ENCODE peak calls at places on chromosomes 6 and 20, in nine cellular contexts. One of them, this sample, is unnamed.

GRCh38 chr6:118869350-118869749 is 24.6 kb upstream of the ASF1A start:
- DNase-seq in WTC11: no peak
- DNase-seq in ELR: peak; percentile 85
- DNase-seq in GM18507: no peak
- DNase-seq in CD8-positive, alpha-beta T cell: no peak
- DNase-seq in KBM-7: no peak
- DNase-seq in activated T-cell treated with anti-CD3 and anti-CD28 coated beads for 24 hours: no peak
- DNase-seq in endothelial cell: no peak
- DNase-seq in AG09309: no peak
- DNase-seq in this sample: peak; percentile 63

GRCh38 chr6:47934023-47934422 is 152.2 kb downstream of the OPN5 start:
- DNase-seq in WTC11: peak; percentile 11
- DNase-seq in ELR: no peak
- DNase-seq in GM18507: no peak
- DNase-seq in CD8-positive, alpha-beta T cell: no peak
- DNase-seq in KBM-7: peak; percentile 29
- DNase-seq in activated T-cell treated with anti-CD3 and anti-CD28 coated beads for 24 hours: no peak
- DNase-seq in endothelial cell: peak; percentile 49
- DNase-seq in AG09309: no peak
- DNase-seq in this sample: no peak

GRCh38 chr6:147941143-147941542 is 401.5 kb upstream of the SASH1 start:
- DNase-seq in WTC11: peak; percentile 14
- DNase-seq in ELR: no peak
- DNase-seq in GM18507: no peak
- DNase-seq in CD8-positive, alpha-beta T cell: no peak
- DNase-seq in KBM-7: no peak
- DNase-seq in activated T-cell treated with anti-CD3 and anti-CD28 coated beads for 24 hours: no peak
- DNase-seq in endothelial cell: no peak
- DNase-seq in AG09309: peak; percentile 27
- DNase-seq in this sample: no peak

GRCh38 chr6:28161410-28162079 is 19.9 kb downstream of the ZKSCAN8 start:
- DNase-seq in WTC11: peak; percentile 93
- DNase-seq in ELR: peak; percentile 68
- DNase-seq in GM18507: peak; percentile 76
- DNase-seq in CD8-positive, alpha-beta T cell: peak; percentile 76
- DNase-seq in KBM-7: peak; percentile 95
- DNase-seq in activated T-cell treated with anti-CD3 and anti-CD28 coated beads for 24 hours: peak; percentile 86
- DNase-seq in endothelial cell: peak; percentile 57
- DNase-seq in AG09309: no peak
- DNase-seq in this sample: no peak

GRCh38 chr6:159463440-159463839 is 229.6 kb downstream of the SOD2 start:
- DNase-seq in WTC11: no peak
- DNase-seq in ELR: peak; percentile 38
- DNase-seq in GM18507: no peak
- DNase-seq in CD8-positive, alpha-beta T cell: no peak
- DNase-seq in KBM-7: peak; percentile 31
- DNase-seq in activated T-cell treated with anti-CD3 and anti-CD28 coated beads for 24 hours: no peak
- DNase-seq in endothelial cell: no peak
- DNase-seq in AG09309: no peak
- DNase-seq in this sample: no peak

GRCh38 chr6:134822920-134823430 is 126.9 kb downstream of the ALDH8A1 start:
- DNase-seq in WTC11: peak; percentile 57
- DNase-seq in ELR: peak; percentile 92
- DNase-seq in GM18507: peak; percentile 33
- DNase-seq in CD8-positive, alpha-beta T cell: no peak
- DNase-seq in KBM-7: peak; percentile 80
- DNase-seq in activated T-cell treated with anti-CD3 and anti-CD28 coated beads for 24 hours: peak; percentile 17
- DNase-seq in endothelial cell: peak; percentile 68
- DNase-seq in AG09309: peak; percentile 57
- DNase-seq in this sample: peak; percentile 88

GRCh38 chr6:23320588-23320987 is 751.2 kb downstream of the HDGFL1 start:
- DNase-seq in WTC11: no peak
- DNase-seq in ELR: no peak
- DNase-seq in GM18507: no peak
- DNase-seq in CD8-positive, alpha-beta T cell: no peak
- DNase-seq in KBM-7: no peak
- DNase-seq in activated T-cell treated with anti-CD3 and anti-CD28 coated beads for 24 hours: no peak
- DNase-seq in endothelial cell: no peak
- DNase-seq in AG09309: no peak
- DNase-seq in this sample: no peak

GRCh38 chr20:36439040-36439730 is 102.1 kb upstream of the MYL9 start:
- DNase-seq in WTC11: peak; percentile 93
- DNase-seq in ELR: peak; percentile 71
- DNase-seq in GM18507: peak; percentile 43
- DNase-seq in CD8-positive, alpha-beta T cell: peak; percentile 48
- DNase-seq in KBM-7: peak; percentile 67
- DNase-seq in activated T-cell treated with anti-CD3 and anti-CD28 coated beads for 24 hours: peak; percentile 46
- DNase-seq in endothelial cell: peak; percentile 87
- DNase-seq in AG09309: no peak
- DNase-seq in this sample: peak; percentile 78

GRCh38 chr20:43771791-43772190 is 45.0 kb upstream of the GTSF1L start:
- DNase-seq in WTC11: no peak
- DNase-seq in ELR: no peak
- DNase-seq in GM18507: no peak
- DNase-seq in CD8-positive, alpha-beta T cell: no peak
- DNase-seq in KBM-7: no peak
- DNase-seq in activated T-cell treated with anti-CD3 and anti-CD28 coated beads for 24 hours: no peak
- DNase-seq in endothelial cell: no peak
- DNase-seq in AG09309: no peak
- DNase-seq in this sample: no peak

GRCh38 chr20:61263084-61263695 is 11.1 kb downstream of the CDH4 start:
- DNase-seq in WTC11: peak; percentile 75
- DNase-seq in ELR: peak; percentile 55
- DNase-seq in GM18507: no peak
- DNase-seq in CD8-positive, alpha-beta T cell: peak; percentile 13
- DNase-seq in KBM-7: peak; percentile 52
- DNase-seq in activated T-cell treated with anti-CD3 and anti-CD28 coated beads for 24 hours: peak; percentile 23
- DNase-seq in endothelial cell: peak; percentile 73
- DNase-seq in AG09309: no peak
- DNase-seq in this sample: peak; percentile 15

GRCh38 chr6:150153905-150154492 is 11.2 kb downstream of the PPP1R14C start:
- DNase-seq in WTC11: no peak
- DNase-seq in ELR: no peak
- DNase-seq in GM18507: no peak
- DNase-seq in CD8-positive, alpha-beta T cell: no peak
- DNase-seq in KBM-7: no peak
- DNase-seq in activated T-cell treated with anti-CD3 and anti-CD28 coated beads for 24 hours: no peak
- DNase-seq in endothelial cell: no peak
- DNase-seq in AG09309: no peak
- DNase-seq in this sample: peak; percentile 11

GRCh38 chr6:159807150-159807859 is 7.2 kb downstream of the PNLDC1 start:
- DNase-seq in WTC11: no peak
- DNase-seq in ELR: no peak
- DNase-seq in GM18507: no peak
- DNase-seq in CD8-positive, alpha-beta T cell: no peak
- DNase-seq in KBM-7: no peak
- DNase-seq in activated T-cell treated with anti-CD3 and anti-CD28 coated beads for 24 hours: no peak
- DNase-seq in endothelial cell: no peak
- DNase-seq in AG09309: no peak
- DNase-seq in this sample: peak; percentile 73

GRCh38 chr20:62134735-62135231 is 8.4 kb downstream of the PSMA7 start:
- DNase-seq in WTC11: no peak
- DNase-seq in ELR: peak; percentile 41
- DNase-seq in GM18507: no peak
- DNase-seq in CD8-positive, alpha-beta T cell: no peak
- DNase-seq in KBM-7: no peak
- DNase-seq in activated T-cell treated with anti-CD3 and anti-CD28 coated beads for 24 hours: no peak
- DNase-seq in endothelial cell: no peak
- DNase-seq in AG09309: no peak
- DNase-seq in this sample: no peak

GRCh38 chr20:33015114-33015491 is 7.6 kb downstream of the BPIFB2 start:
- DNase-seq in WTC11: no peak
- DNase-seq in ELR: no peak
- DNase-seq in GM18507: no peak
- DNase-seq in CD8-positive, alpha-beta T cell: no peak
- DNase-seq in KBM-7: no peak
- DNase-seq in activated T-cell treated with anti-CD3 and anti-CD28 coated beads for 24 hours: no peak
- DNase-seq in endothelial cell: no peak
- DNase-seq in AG09309: no peak
- DNase-seq in this sample: no peak

GRCh38 chr20:45251884-45252571 is 2.3 kb downstream of the SLPI start:
- DNase-seq in WTC11: no peak
- DNase-seq in ELR: no peak
- DNase-seq in GM18507: no peak
- DNase-seq in CD8-positive, alpha-beta T cell: no peak
- DNase-seq in KBM-7: no peak
- DNase-seq in activated T-cell treated with anti-CD3 and anti-CD28 coated beads for 24 hours: no peak
- DNase-seq in endothelial cell: no peak
- DNase-seq in AG09309: no peak
- DNase-seq in this sample: no peak

GRCh38 chr6:135594000-135594399 is 96.5 kb upstream of the AHI1 start:
- DNase-seq in WTC11: no peak
- DNase-seq in ELR: no peak
- DNase-seq in GM18507: no peak
- DNase-seq in CD8-positive, alpha-beta T cell: no peak
- DNase-seq in KBM-7: no peak
- DNase-seq in activated T-cell treated with anti-CD3 and anti-CD28 coated beads for 24 hours: no peak
- DNase-seq in endothelial cell: no peak
- DNase-seq in AG09309: no peak
- DNase-seq in this sample: no peak

GRCh38 chr6:158040051-158040803 is 58.6 kb downstream of the SYNJ2 start:
- DNase-seq in WTC11: no peak
- DNase-seq in ELR: peak; percentile 100
- DNase-seq in GM18507: no peak
- DNase-seq in CD8-positive, alpha-beta T cell: no peak
- DNase-seq in KBM-7: peak; percentile 83
- DNase-seq in activated T-cell treated with anti-CD3 and anti-CD28 coated beads for 24 hours: peak; percentile 16
- DNase-seq in endothelial cell: no peak
- DNase-seq in AG09309: peak; percentile 94
- DNase-seq in this sample: peak; percentile 90

This sample was measured in PC-3.